ENCODE peak calls at places on chromosomes 2 and 18, in four cellular contexts. O is H1, Z is GM12878, V is K562. H is an unnamed sample.

GRCh38 chr2:34012728-34013302 is 413.7 kb upstream of the FAM98A start:
- DNase-seq in O (peak), Z (no peak), V (no peak), H (peak)

GRCh38 chr2:232229917-232230310 is 148.6 kb upstream of the ALPP start:
- DNase-seq in O (no peak), Z (no peak), V (no peak), H (no peak)

GRCh38 chr2:9594361-9595063 is 36.3 kb downstream of the YWHAQ start:
- DNase-seq in O (no peak), Z (no peak), V (peak), H (peak)

GRCh38 chr2:142874293-142874814 is 3.1 kb upstream of the KYNU start:
- DNase-seq in O (no peak), Z (no peak), V (no peak), H (no peak)

GRCh38 chr2:45028276-45028675 is 19.0 kb upstream of the SIX2 start:
- DNase-seq in O (no peak), Z (no peak), V (no peak), H (no peak)

GRCh38 chr2:1546023-1546591 is 132.8 kb downstream of the TPO start:
- DNase-seq in O (no peak), Z (no peak), V (peak), H (peak)

GRCh38 chr2:9205963-9206948 is at the start of gene ASAP2:
- DNase-seq in O (no peak), Z (no peak), V (peak), H (no peak)

GRCh38 chr2:104408266-104408665 is 445.6 kb upstream of the POU3F3 start:
- DNase-seq in O (no peak), Z (no peak), V (no peak), H (no peak)

GRCh38 chr18:45168883-45169585 is 446.2 kb upstream of the SLC14A2 start:
- DNase-seq in O (no peak), Z (no peak), V (no peak), H (no peak)

GRCh38 chr18:63016270-63016669 is 300.9 kb downstream of the PHLPP1 start:
- DNase-seq in O (no peak), Z (peak), V (peak), H (peak)

GRCh38 chr2:181977661-181978350 is 7.8 kb upstream of the PPP1R1C start:
- DNase-seq in O (no peak), Z (no peak), V (no peak), H (no peak)

GRCh38 chr2:40105593-40105992 is 326.5 kb upstream of the THUMPD2 start:
- DNase-seq in O (no peak), Z (no peak), V (no peak), H (no peak)

GRCh38 chr2:158321264-158321663 is 135.3 kb downstream of the CCDC148 start:
- DNase-seq in O (no peak), Z (no peak), V (peak), H (peak)

GRCh38 chr2:158317642-158318041 is 138.9 kb downstream of the CCDC148 start:
- DNase-seq in O (no peak), Z (no peak), V (no peak), H (no peak)

GRCh38 chr2:158315803-158316413 is 140.6 kb downstream of the CCDC148 start:
- DNase-seq in O (no peak), Z (no peak), V (no peak), H (no peak)

GRCh38 chr2:158323381-158323780 is 133.2 kb downstream of the CCDC148 start:
- DNase-seq in O (no peak), Z (no peak), V (no peak), H (no peak)

DNA sequence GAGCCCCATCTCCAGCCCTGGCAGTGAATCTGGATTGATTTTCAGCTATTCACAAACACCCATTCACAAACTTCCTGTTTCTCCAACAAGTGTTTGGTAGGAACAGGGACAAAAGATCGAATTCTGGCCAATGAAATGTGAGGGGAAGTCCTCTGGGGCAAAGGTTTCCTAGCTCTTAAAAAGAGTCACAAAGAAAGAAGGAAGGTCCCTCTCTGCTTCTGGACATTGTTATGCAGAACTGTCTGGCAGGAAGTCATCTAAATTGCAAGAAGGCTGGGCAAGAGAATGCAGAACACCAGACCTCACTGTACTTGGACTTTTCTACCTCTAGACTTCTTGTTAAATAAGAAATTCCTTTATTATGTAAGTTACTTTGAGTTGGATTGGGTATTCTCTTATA is 137.3 kb downstream of the CCDC148 start:
- DNase-seq in O (peak), Z (no peak), V (no peak), H (no peak)
- H2AFZ ChIP-seq in O (no peak), Z (no peak), V (peak), H (no peak)

DNA sequence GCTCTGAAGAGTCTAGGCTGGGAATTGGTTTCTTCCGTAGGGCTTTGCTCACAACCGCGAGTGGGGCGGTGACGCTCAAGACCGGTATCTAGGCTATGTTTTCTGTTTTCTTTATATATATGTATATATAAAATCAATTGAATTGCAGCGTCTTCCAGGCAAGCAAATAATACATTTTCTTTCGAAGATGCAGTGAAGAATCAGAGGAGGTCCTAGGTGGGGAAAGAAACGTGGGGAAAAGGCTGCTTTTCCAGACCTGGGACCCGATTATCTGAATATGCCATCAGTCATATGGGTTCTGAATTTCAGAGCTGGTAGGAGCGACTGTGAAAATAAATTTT is 714 bp upstream of the SCN9A start:
- DNase-seq in O (no peak), Z (no peak), V (peak), H (no peak)
- TF ChIP-seq EGR1 in O (no peak), Z (no peak), V (no peak), H (no peak)

GRCh38 chr2:55914786-55915185 is 8.8 kb downstream of the EFEMP1 start:
- DNase-seq in O (no peak), Z (no peak), V (no peak), H (no peak)

GRCh38 chr2:55916473-55917049 is 7.0 kb downstream of the EFEMP1 start:
- DNase-seq in O (no peak), Z (no peak), V (no peak), H (no peak)

GRCh38 chr2:55918856-55919255 is 4.7 kb downstream of the EFEMP1 start:
- DNase-seq in O (no peak), Z (no peak), V (no peak), H (no peak)

GRCh38 chr2:55917713-55918390 is 5.7 kb downstream of the EFEMP1 start:
- DNase-seq in O (no peak), Z (no peak), V (no peak), H (no peak)

DNA sequence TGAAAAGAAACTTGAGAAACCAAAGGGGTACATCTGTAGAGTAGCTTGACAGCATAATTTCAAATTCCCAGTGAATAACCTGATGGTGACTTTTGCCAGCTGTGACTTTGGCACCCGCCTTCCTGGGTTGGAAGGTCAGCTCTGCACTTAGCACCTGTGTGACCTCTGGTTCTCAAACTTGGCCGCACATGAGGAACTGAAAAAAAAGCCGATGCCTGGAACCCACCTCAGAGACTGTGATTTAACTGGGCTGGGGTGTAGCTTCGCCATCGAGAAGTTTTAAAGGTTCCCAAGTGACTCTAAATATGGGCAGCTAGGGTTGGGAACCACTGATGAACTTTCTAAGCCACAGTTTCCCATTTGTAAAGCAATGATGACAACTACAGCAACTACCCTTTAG is 6.5 kb downstream of the EFEMP1 start:
- DNase-seq in O (no peak), Z (no peak), V (no peak), H (no peak)
- H3K4me2 ChIP-seq in O (no peak), Z (no peak), V (no peak), H (no peak)

GRCh38 chr2:223285505-223286265 is 233.7 kb downstream of the KCNE4 start:
- DNase-seq in O (no peak), Z (no peak), V (no peak), H (no peak)

DNA sequence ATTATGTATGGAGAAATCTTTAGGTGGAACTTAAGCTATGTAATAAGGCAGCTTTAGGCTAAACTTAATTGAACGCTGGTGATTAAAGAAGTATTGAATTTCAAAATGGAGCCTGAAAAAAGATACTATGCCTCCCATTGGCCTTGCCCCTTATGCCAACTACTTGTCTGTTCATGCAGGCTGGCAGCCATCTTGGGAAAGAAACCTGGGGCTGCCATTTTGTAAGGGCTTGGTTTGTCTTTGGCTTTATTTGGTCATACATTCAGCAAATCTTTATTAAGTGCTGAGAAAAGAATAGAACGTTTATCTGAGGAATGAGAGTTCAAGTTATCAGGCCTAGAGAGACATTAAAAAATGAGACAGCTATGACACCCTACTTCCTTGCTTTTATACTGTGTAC is 231.3 kb downstream of the KCNE4 start:
- DNase-seq in O (no peak), Z (no peak), V (no peak), H (no peak)
- H2AFZ ChIP-seq in O (peak), Z (no peak), V (no peak), H (peak)

DNA sequence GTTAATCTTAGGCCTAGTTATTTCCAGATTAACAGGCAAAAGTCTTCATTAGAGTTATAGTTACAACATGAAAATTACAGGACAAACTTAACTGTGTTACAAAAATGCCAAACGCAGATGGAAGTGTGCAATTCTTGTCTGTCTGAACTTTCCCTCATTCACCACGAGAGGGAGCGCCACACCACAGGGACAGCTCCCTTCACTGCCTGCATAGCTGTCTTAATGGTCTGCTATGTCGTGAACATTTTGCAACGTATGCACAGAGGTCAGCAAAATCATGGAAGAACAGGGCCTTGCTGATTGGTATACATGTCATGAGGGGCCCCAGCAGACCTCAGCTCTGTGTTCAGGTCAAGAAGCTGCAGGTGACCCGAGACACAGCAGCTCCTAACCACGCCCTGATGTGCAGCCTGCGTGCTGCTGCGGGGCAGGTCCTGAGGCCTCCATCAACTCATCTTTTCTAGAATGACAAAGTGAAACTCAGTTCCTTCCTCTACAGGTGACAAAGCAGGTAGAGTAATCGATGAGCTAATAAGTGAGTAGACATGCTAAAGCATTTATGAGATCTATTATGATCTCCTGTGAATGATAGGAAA is 78.8 kb upstream of the ATP8B1 start:
- DNase-seq in O (no peak), Z (peak), V (peak), H (peak)
- TF ChIP-seq EGR1 in O (no peak), Z (no peak), V (no peak), H (no peak)

GRCh38 chr18:58175122-58175687 is 131.2 kb downstream of the NEDD4L start:
- DNase-seq in O (no peak), Z (no peak), V (peak), H (no peak)

GRCh38 chr18:58177886-58178470 is 134.0 kb downstream of the NEDD4L start:
- DNase-seq in O (no peak), Z (no peak), V (no peak), H (no peak)

GRCh38 chr18:58174285-58174684 is 130.3 kb downstream of the NEDD4L start:
- DNase-seq in O (no peak), Z (no peak), V (no peak), H (no peak)

GRCh38 chr18:58178476-58178875 is 134.4 kb downstream of the NEDD4L start:
- DNase-seq in O (no peak), Z (no peak), V (no peak), H (no peak)

GRCh38 chr18:58176915-58177717 is 133.1 kb downstream of the NEDD4L start:
- DNase-seq in O (no peak), Z (no peak), V (no peak), H (no peak)
- H3K4me2 ChIP-seq in O (no peak), Z (no peak), V (no peak), H (peak)

DNA sequence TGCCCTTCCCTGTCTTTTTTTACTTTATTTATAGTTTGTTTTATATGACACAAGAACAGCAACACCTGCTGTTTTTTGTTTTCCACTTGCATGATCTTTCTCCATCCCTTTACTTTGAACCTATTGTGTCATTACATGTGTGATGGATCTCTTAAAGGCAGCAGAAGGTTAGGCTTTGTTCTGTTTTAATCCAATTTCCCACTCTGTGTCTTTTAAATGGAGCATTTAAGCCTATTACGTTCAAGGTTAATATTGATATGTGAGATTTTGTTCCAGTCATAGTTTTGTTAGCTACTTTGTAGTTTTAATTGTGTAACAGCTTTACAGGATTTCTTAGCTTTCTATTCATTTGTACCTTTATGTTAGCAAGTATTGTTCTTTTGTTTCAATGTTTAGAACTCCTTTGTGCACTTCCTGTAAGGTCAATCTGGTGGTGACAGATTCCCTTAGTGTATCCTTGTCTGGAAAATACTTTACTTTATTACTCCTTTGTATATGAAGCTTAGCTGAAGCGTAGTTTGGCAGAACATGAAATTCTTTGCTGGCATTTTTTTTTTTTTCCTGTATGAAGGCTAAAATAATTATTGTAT is 1443.0 kb upstream of the LRRTM1 start:
- DNase-seq in O (no peak), Z (no peak), V (no peak), H (no peak)
- H2AFZ ChIP-seq in O (no peak), Z (no peak), V (no peak), H (no peak)

GRCh38 chr2:239830066-239830717 is 194.9 kb downstream of the NDUFA10 start:
- DNase-seq in O (no peak), Z (no peak), V (no peak), H (no peak)

GRCh38 chr2:239827511-239827865 is 197.7 kb downstream of the NDUFA10 start:
- DNase-seq in O (no peak), Z (no peak), V (no peak), H (no peak)

GRCh38 chr2:239826786-239827510 is 198.2 kb downstream of the NDUFA10 start:
- DNase-seq in O (no peak), Z (no peak), V (no peak), H (no peak)

GRCh38 chr2:239829326-239829725 is 195.8 kb downstream of the NDUFA10 start:
- DNase-seq in O (no peak), Z (no peak), V (no peak), H (no peak)

DNA sequence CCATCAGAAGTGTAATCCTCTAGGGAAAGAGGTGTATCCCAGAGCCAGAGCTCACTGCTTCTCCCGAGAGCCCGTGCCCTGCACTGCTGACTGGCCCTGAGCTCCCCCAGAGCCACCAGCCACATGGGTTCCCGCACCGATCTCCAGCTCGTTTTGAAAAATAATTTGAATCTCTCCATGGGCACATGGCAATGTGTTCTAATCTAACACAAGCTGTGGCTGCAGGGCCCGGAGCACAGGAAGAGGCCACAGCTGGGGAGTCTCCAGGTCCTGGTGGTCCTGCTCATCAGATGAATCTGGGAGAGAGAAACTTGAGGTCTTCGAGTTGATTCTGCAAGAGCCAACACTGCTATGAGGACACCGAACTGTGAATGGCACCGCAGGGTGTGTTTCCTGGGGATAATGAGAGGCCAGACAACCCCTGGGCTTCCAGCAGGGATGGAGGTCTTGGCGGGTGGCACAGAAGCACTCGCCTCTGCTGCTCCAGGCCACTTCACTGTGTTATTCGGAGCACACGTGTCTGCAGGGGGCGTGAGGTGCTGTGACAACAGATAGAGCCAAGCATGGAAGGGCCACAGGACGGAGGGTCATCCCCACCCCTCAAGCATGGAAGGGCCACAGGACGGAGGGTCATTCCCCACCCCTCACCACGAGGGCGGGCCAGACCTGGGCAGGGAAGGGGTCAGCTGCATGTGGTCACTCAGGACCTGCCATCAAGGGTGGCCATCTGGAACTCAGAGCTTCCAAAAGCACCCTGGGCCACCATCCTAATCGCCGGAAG is 196.8 kb downstream of the NDUFA10 start:
- DNase-seq in O (no peak), Z (no peak), V (no peak), H (no peak)
- TF ChIP-seq EGR1 in O (no peak), Z (no peak), V (no peak), H (no peak)

DNA sequence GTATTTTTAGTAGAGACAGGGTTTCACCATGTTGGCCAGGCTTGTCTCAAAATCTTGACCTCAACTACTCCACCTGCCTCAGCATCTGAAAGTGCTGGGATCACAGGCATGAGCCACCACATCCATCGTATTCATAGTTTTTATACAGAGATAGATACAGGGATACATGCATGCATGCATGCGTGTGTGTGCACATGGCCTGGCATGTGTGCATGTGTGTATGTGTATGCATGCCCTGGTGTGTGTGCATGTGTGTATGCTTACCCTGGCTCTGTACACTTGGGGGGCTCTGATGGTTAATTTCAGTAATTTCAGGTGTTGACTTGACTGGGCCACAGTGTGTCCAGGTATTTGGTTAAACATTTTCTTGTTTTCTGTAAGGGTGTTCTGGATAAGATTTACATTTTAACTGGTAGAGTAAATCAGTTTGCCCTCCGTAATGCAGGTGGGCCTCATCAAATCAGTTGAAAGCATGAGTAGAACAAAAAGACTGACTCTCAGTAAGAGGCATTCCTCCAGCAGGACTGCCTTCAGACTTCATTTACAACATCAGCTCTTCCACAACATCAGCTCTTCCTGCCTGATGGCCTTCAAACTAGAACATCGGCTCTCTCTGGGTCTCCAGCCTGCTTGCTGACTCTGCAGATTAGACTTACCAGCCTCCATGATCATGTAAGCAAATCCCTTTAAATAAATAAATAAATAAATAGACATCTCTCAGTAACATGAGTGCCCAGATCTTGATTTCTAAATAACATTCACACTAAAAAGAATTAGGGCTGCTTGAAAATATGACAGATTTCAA is 30.8 kb downstream of the SESTD1 start:
- DNase-seq in O (no peak), Z (no peak), V (no peak), H (no peak)
- H3K4me2 ChIP-seq in O (no peak), Z (no peak), V (no peak), H (no peak)

H was measured in HCT116.